ENCODE peak calls at places on chromosomes 2 and 18, in six cellular contexts. Z, B, U, T, X and I are unnamed samples.

GRCh38 chr2:100453853-100454252 is 16.4 kb upstream of the NMS start:
- DNase-seq in Z (no peak), B (no peak), U (no peak), T (no peak), X (no peak), I (no peak)

GRCh38 chr2:31567679-31568078 is 13.1 kb downstream of the SRD5A2 start:
- DNase-seq in Z (no peak), B (no peak), U (no peak), T (no peak), X (no peak), I (no peak)

GRCh38 chr18:24964213-24964612 is 387.8 kb downstream of the ZNF521 start:
- DNase-seq in Z (no peak), B (no peak), U (no peak), T (no peak), X (peak), I (no peak)

GRCh38 chr18:9613550-9614400 is 584 bp downstream of the PPP4R1 start:
- DNase-seq in Z (no peak), B (peak), U (peak), T (peak), X (peak), I (peak)

GRCh38 chr2:182831097-182831496 is 35.3 kb downstream of the FRZB start:
- DNase-seq in Z (no peak), B (no peak), U (no peak), T (no peak), X (no peak), I (no peak)

GRCh38 chr2:109399061-109399460 is 214.7 kb downstream of the SEPTIN10 start:
- DNase-seq in Z (no peak), B (no peak), U (no peak), T (no peak), X (no peak), I (no peak)

GRCh38 chr2:234712421-234712935 is 215.6 kb upstream of the ARL4C start:
- DNase-seq in Z (no peak), B (no peak), U (no peak), T (no peak), X (no peak), I (no peak)

GRCh38 chr2:238133499-238134392 is 4.7 kb upstream of the KLHL30 start:
- DNase-seq in Z (no peak), B (no peak), U (no peak), T (no peak), X (no peak), I (no peak)

GRCh38 chr2:212227755-212228154 is 310.8 kb downstream of the ERBB4 start:
- DNase-seq in Z (peak), B (no peak), U (peak), T (peak), X (no peak), I (no peak)

GRCh38 chr2:9779572-9780264 is 63.6 kb upstream of the TAF1B start:
- DNase-seq in Z (no peak), B (peak), U (no peak), T (no peak), X (peak), I (no peak)

GRCh38 chr2:10909050-10909995 is 2.4 kb upstream of the KCNF1 start:
- DNase-seq in Z (no peak), B (no peak), U (no peak), T (peak), X (peak), I (no peak)

GRCh38 chr2:70062270-70062669 is 25.0 kb upstream of the PCBP1 start:
- DNase-seq in Z (no peak), B (no peak), U (no peak), T (no peak), X (no peak), I (no peak)

GRCh38 chr2:205171541-205171940 is 510.8 kb upstream of the NRP2 start:
- DNase-seq in Z (no peak), B (no peak), U (no peak), T (no peak), X (no peak), I (no peak)

GRCh38 chr2:156385242-156385641 is 50.9 kb upstream of the GPD2 start:
- DNase-seq in Z (no peak), B (no peak), U (no peak), T (no peak), X (no peak), I (no peak)

GRCh38 chr2:189217546-189217945 is 38.0 kb upstream of the COL5A2 start:
- DNase-seq in Z (no peak), B (no peak), U (no peak), T (peak), X (no peak), I (no peak)

GRCh38 chr2:61900246-61900645 is 5.2 kb upstream of the COMMD1 start:
- DNase-seq in Z (no peak), B (no peak), U (no peak), T (no peak), X (no peak), I (no peak)

GRCh38 chr2:124983595-124983994 is 958.5 kb downstream of the CNTNAP5 start:
- DNase-seq in Z (peak), B (no peak), U (no peak), T (peak), X (no peak), I (peak)

GRCh38 chr2:239278941-239279365 is 121.9 kb downstream of the HDAC4 start:
- DNase-seq in Z (peak), B (no peak), U (peak), T (no peak), X (no peak), I (no peak)

GRCh38 chr2:233982421-233983121 is 65.4 kb downstream of the TRPM8 start:
- DNase-seq in Z (peak), B (no peak), U (no peak), T (peak), X (no peak), I (peak)

GRCh38 chr18:8397034-8397433 is 212.2 kb upstream of the RAB12 start:
- DNase-seq in Z (no peak), B (no peak), U (no peak), T (no peak), X (no peak), I (no peak)

GRCh38 chr2:209648714-209649113 is 122.9 kb upstream of the UNC80 start:
- DNase-seq in Z (peak), B (no peak), U (peak), T (peak), X (no peak), I (peak)

GRCh38 chr2:98308068-98308467 is 38.2 kb upstream of the CNGA3 start:
- DNase-seq in Z (no peak), B (no peak), U (no peak), T (no peak), X (no peak), I (no peak)

GRCh38 chr2:193502363-193503035 is 1307.8 kb upstream of the TMEFF2 start:
- DNase-seq in Z (no peak), B (no peak), U (peak), T (no peak), X (no peak), I (no peak)

GRCh38 chr2:143668236-143668635 is 539.0 kb downstream of the ARHGAP15 start:
- DNase-seq in Z (no peak), B (no peak), U (no peak), T (no peak), X (no peak), I (no peak)

GRCh38 chr2:54500404-54501147 is 44.4 kb downstream of the SPTBN1 start:
- DNase-seq in Z (no peak), B (no peak), U (no peak), T (no peak), X (no peak), I (no peak)

GRCh38 chr2:9336209-9336533 is 87.2 kb downstream of the ITGB1BP1 start:
- DNase-seq in Z (peak), B (no peak), U (no peak), T (no peak), X (peak), I (no peak)

GRCh38 chr2:170660406-170660805 is 54.7 kb upstream of the SP5 start:
- DNase-seq in Z (peak), B (no peak), U (peak), T (no peak), X (no peak), I (no peak)

GRCh38 chr2:224147174-224147573 is 108.1 kb upstream of the SERPINE2 start:
- DNase-seq in Z (no peak), B (no peak), U (no peak), T (peak), X (no peak), I (no peak)

GRCh38 chr2:181680055-181680936 is at the start of gene NEUROD1:
- DNase-seq in Z (no peak), B (no peak), U (no peak), T (no peak), X (no peak), I (no peak)